ENCODE peak calls at places on chromosome 16, in nine cellular contexts. H, T, J, D, N, X, O, Q and P are unnamed samples.

GRCh38 chr16:78290498-78291271 is 191.2 kb downstream of the WWOX start:
- DNase-seq in H (no peak), T (no peak), J (no peak), D (no peak), N (no peak), X (no peak), O (no peak), Q (no peak), P (no peak)

GRCh38 chr16:87832759-87833502 is 36.4 kb downstream of the SLC7A5 start:
- DNase-seq in H (peak; percentile 15), T (no peak), J (no peak), D (no peak), N (no peak), X (no peak), O (no peak), Q (no peak), P (no peak)

GRCh38 chr16:69443809-69444611 is 19.6 kb downstream of the CYB5B start:
- DNase-seq in H (no peak), T (no peak), J (peak; percentile 18), D (peak; percentile 20), N (no peak), X (no peak), O (peak; percentile 51), Q (no peak), P (no peak)

GRCh38 chr16:82735176-82735575 is 108.4 kb downstream of the CDH13 start:
- DNase-seq in H (no peak), T (peak; percentile 71), J (no peak), D (no peak), N (no peak), X (no peak), O (no peak), Q (no peak), P (no peak)

GRCh38 chr16:69396187-69397061 is 10.6 kb upstream of the TERF2 start:
- DNase-seq in H (peak; percentile 57), T (no peak), J (peak; percentile 89), D (peak; percentile 83), N (peak; percentile 79), X (no peak), O (peak; percentile 88), Q (peak; percentile 93), P (no peak)

GRCh38 chr16:78509965-78510364 is 410.5 kb downstream of the WWOX start:
- DNase-seq in H (no peak), T (no peak), J (no peak), D (no peak), N (no peak), X (no peak), O (no peak), Q (no peak), P (no peak)

GRCh38 chr16:78428193-78428592 is 328.7 kb downstream of the WWOX start:
- DNase-seq in H (no peak), T (no peak), J (no peak), D (no peak), N (no peak), X (no peak), O (no peak), Q (no peak), P (no peak)

GRCh38 chr16:74898667-74899066 is 86.3 kb downstream of the WDR59 start:
- DNase-seq in H (no peak), T (no peak), J (no peak), D (no peak), N (no peak), X (no peak), O (no peak), Q (no peak), P (no peak)

GRCh38 chr16:24203675-24204074 is 52.5 kb upstream of the CACNG3 start:
- DNase-seq in H (no peak), T (no peak), J (no peak), D (no peak), N (no peak), X (no peak), O (no peak), Q (no peak), P (no peak)

GRCh38 chr16:20814761-20815160 is 8.4 kb downstream of the REXO5 start:
- DNase-seq in H (no peak), T (no peak), J (no peak), D (peak; percentile 59), N (peak; percentile 29), X (no peak), O (no peak), Q (no peak), P (no peak)

GRCh38 chr16:29729116-29729521 is 16.7 kb downstream of the C16orf54 start:
- DNase-seq in H (no peak), T (no peak), J (peak; percentile 31), D (peak; percentile 27), N (no peak), X (no peak), O (no peak), Q (peak; percentile 72), P (peak; percentile 45)

GRCh38 chr16:68082596-68083238 is 2.5 kb upstream of the NFATC3 start:
- DNase-seq in H (no peak), T (no peak), J (no peak), D (no peak), N (no peak), X (no peak), O (no peak), Q (no peak), P (no peak)

GRCh38 chr16:19771796-19772195 is 53.7 kb downstream of the IQCK start:
- DNase-seq in H (no peak), T (no peak), J (no peak), D (no peak), N (no peak), X (no peak), O (no peak), Q (no peak), P (no peak)

GRCh38 chr16:48384305-48384981 is 770 bp downstream of the SIAH1 start:
- DNase-seq in H (peak; percentile 67), T (peak; percentile 65), J (peak; percentile 20), D (peak; percentile 22), N (peak; percentile 41), X (peak; percentile 72), O (peak; percentile 44), Q (peak; percentile 66), P (peak; percentile 50)

DNA sequence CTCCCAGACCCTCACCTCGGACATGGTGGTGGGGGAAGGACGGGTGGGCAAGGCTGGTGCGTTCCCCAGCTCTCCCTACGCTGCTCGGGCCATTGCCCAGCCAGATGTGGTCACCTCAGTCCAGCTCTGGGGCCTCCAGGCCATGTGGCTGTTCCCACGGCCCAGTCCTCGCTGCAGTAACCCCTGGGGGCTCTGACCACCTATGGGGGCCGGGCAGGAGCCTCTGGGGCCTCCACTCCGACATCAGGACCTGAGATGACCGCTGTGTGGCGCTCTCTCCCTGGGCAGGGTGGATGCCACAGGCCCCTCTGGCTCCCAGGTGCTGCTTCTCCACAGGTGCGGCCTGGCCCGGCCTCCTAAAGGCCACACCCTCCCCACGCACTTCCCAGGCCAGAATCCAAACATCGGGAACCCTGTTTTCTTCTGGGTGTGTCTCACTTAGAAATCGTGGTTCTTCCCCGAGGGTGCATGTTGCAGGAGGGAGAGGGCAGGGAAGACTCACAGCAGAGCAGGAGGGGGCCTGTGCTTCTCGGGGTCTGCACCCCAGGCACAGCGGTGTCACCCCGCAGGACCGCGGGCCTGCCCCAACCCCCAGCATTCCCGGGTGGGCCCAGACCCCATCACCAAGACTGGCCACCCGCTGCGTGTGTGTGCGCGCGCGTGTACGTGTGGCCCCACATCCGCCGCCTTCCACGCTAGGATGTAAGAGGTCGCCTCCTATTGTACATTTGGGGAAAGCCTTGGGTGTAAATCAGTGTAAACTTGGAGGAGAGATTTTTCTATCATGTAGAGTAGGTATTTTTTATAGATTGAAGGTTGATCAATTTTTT is 5.9 kb upstream of the CAPN15 start:
- DNase-seq in H (no peak), T (no peak), J (no peak), D (no peak), N (no peak), X (peak; percentile 85), O (no peak), Q (peak; percentile 91), P (no peak)
- TF ChIP-seq CTCF in H (no peak), T (no peak), J (peak; percentile 34), D (no peak), N (no peak), X (peak; percentile 63), O (no peak), Q (peak; percentile 69), P (no peak)

GRCh38 chr16:11383481-11384183 is 38.4 kb downstream of the RMI2 start:
- DNase-seq in H (no peak), T (no peak), J (no peak), D (no peak), N (no peak), X (no peak), O (no peak), Q (no peak), P (no peak)

GRCh38 chr16:11384184-11384955 is 39.1 kb downstream of the RMI2 start:
- DNase-seq in H (no peak), T (no peak), J (no peak), D (no peak), N (no peak), X (no peak), O (no peak), Q (no peak), P (no peak)

GRCh38 chr16:11379420-11379819 is 34.2 kb downstream of the RMI2 start:
- DNase-seq in H (no peak), T (no peak), J (no peak), D (peak; percentile 61), N (no peak), X (no peak), O (no peak), Q (no peak), P (no peak)

GRCh38 chr16:11377156-11377555 is 31.9 kb downstream of the RMI2 start:
- DNase-seq in H (no peak), T (no peak), J (no peak), D (no peak), N (no peak), X (no peak), O (no peak), Q (no peak), P (no peak)

GRCh38 chr16:11380836-11381235 is 35.6 kb downstream of the RMI2 start:
- DNase-seq in H (no peak), T (no peak), J (no peak), D (no peak), N (no peak), X (no peak), O (no peak), Q (no peak), P (no peak)
- H3K27ac ChIP-seq in H (no peak overlapping the region), T (no peak overlapping the region), J (no peak overlapping the region), D (no peak overlapping the region), N (no peak overlapping the region), X (no peak overlapping the region), O (no peak overlapping the region), Q (no peak overlapping the region), P (no peak overlapping the region)

GRCh38 chr16:1825381-1825863 is 1.2 kb downstream of the HAGH start:
- DNase-seq in H (peak; percentile 64), T (no peak), J (no peak), D (no peak), N (no peak), X (peak; percentile 48), O (no peak), Q (no peak), P (no peak)
- H3K4me3 ChIP-seq in H (peak overlapping the region; percentile 40), T (peak overlapping the region; percentile 76), J (peak overlapping the region; percentile 98), D (peak overlapping the region; percentile 99), N (peak overlapping the region; percentile 19), X (peak overlapping the region; percentile 77), O (peak overlapping the region; percentile 95), Q (peak overlapping the region; percentile 65), P (peak overlapping the region; percentile 87)

DNA sequence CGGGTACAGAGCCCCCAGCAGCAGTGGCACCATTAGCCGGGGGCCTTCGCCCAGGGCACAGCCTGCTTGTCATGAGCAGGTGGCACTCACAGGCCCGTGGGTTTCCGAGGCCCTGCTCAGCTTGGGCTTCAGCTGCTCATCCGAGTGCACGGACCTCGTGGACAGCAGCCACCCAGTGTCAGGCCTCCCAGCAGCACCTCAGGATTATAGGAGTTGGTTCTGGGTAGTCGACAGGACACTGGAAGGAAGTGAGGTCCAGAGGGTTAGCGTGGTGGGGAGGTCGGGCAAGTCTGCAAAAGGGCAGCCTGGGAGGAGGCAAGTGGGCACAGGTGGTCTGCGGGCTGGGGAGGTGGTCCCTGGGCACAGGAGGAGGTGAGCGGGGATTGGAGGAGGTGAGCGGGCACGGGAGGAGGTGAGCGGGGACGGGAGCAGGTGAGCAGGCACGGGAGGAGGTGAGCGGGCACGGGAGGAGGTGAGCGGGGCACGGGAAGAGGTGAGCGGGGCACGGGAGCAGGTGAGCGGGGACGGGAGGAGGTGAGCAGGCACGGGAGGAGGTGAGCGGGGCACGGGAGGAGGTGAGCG is 5.1 kb upstream of the CPNE7 start:
- DNase-seq in H (no peak), T (no peak), J (no peak), D (no peak), N (no peak), X (no peak), O (no peak), Q (no peak), P (no peak)
- TF ChIP-seq CTCF in H (no peak), T (no peak), J (no peak), D (no peak), N (no peak), X (no peak), O (no peak), Q (no peak), P (no peak)